ENCODE peak calls at places on chromosomes 3 and 15, in seven cellular contexts. One of them, this sample, is unnamed.

GRCh38 chr15:64105113-64105704 is 9.4 kb downstream of the SNX1 start:
- DNase-seq in GM12878: no peak
- DNase-seq in stomach: no peak
- DNase-seq in transverse colon: no peak
- DNase-seq in SK-N-SH: no peak
- DNase-seq in K562: peak
- DNase-seq in HepG2: no peak
- DNase-seq in this sample: no peak

GRCh38 chr3:107421170-107421792 is 44.0 kb downstream of the CCDC54 start:
- DNase-seq in GM12878: no peak
- DNase-seq in stomach: no peak
- DNase-seq in transverse colon: no peak
- DNase-seq in SK-N-SH: peak
- DNase-seq in K562: peak
- DNase-seq in HepG2: peak
- DNase-seq in this sample: no peak

GRCh38 chr3:55854395-55854994 is 367.4 kb upstream of the WNT5A start:
- DNase-seq in GM12878: no peak
- DNase-seq in stomach: no peak
- DNase-seq in transverse colon: no peak
- DNase-seq in SK-N-SH: peak
- DNase-seq in K562: no peak
- DNase-seq in HepG2: no peak
- DNase-seq in this sample: peak

GRCh38 chr3:132800958-132801357 is 78.7 kb upstream of the NPHP3 start:
- DNase-seq in GM12878: no peak
- DNase-seq in stomach: no peak
- DNase-seq in transverse colon: no peak
- DNase-seq in SK-N-SH: no peak
- DNase-seq in K562: no peak
- DNase-seq in HepG2: no peak
- DNase-seq in this sample: no peak

GRCh38 chr3:123147754-123148535 is 53.8 kb upstream of the SEC22A start:
- DNase-seq in GM12878: no peak
- DNase-seq in stomach: no peak
- DNase-seq in transverse colon: no peak
- DNase-seq in SK-N-SH: no peak
- DNase-seq in K562: no peak
- DNase-seq in HepG2: no peak
- DNase-seq in this sample: no peak

GRCh38 chr3:161401389-161401788 is 30.1 kb upstream of the SPTSSB start:
- DNase-seq in GM12878: no peak
- DNase-seq in stomach: no peak
- DNase-seq in transverse colon: no peak
- DNase-seq in SK-N-SH: peak
- DNase-seq in K562: no peak
- DNase-seq in HepG2: no peak
- DNase-seq in this sample: no peak

GRCh38 chr3:33277193-33277882 is at the start of gene FBXL2:
- DNase-seq in GM12878: no peak
- DNase-seq in stomach: peak
- DNase-seq in transverse colon: peak
- DNase-seq in SK-N-SH: peak
- DNase-seq in K562: peak
- DNase-seq in HepG2: peak
- DNase-seq in this sample: no peak

GRCh38 chr3:1421577-1421976 is 328.8 kb downstream of the CNTN6 start:
- DNase-seq in GM12878: no peak
- DNase-seq in stomach: no peak
- DNase-seq in transverse colon: no peak
- DNase-seq in SK-N-SH: no peak
- DNase-seq in K562: no peak
- DNase-seq in HepG2: no peak
- DNase-seq in this sample: no peak

GRCh38 chr3:123028233-123028828 is 768 bp upstream of the SEMA5B start:
- DNase-seq in GM12878: no peak
- DNase-seq in stomach: no peak
- DNase-seq in transverse colon: peak
- DNase-seq in SK-N-SH: peak
- DNase-seq in K562: peak
- DNase-seq in HepG2: peak
- DNase-seq in this sample: no peak

GRCh38 chr3:50245831-50246516 is 10.0 kb downstream of the GNAI2 start:
- DNase-seq in GM12878: no peak
- DNase-seq in stomach: peak
- DNase-seq in transverse colon: peak
- DNase-seq in SK-N-SH: peak
- DNase-seq in K562: peak
- DNase-seq in HepG2: no peak
- DNase-seq in this sample: peak

GRCh38 chr3:100600181-100601042 is 9.0 kb upstream of the ADGRG7 start:
- DNase-seq in GM12878: peak
- DNase-seq in stomach: no peak
- DNase-seq in transverse colon: no peak
- DNase-seq in SK-N-SH: no peak
- DNase-seq in K562: no peak
- DNase-seq in HepG2: no peak
- DNase-seq in this sample: no peak

GRCh38 chr3:52234516-52235447 is 4.2 kb downstream of the TWF2 start:
- DNase-seq in GM12878: no peak
- DNase-seq in stomach: no peak
- DNase-seq in transverse colon: no peak
- DNase-seq in SK-N-SH: no peak
- DNase-seq in K562: no peak
- DNase-seq in HepG2: no peak
- DNase-seq in this sample: no peak

GRCh38 chr3:186464424-186465093 is 79.6 kb downstream of the CRYGS start:
- DNase-seq in GM12878: no peak
- DNase-seq in stomach: no peak
- DNase-seq in transverse colon: no peak
- DNase-seq in SK-N-SH: no peak
- DNase-seq in K562: peak
- DNase-seq in HepG2: peak
- DNase-seq in this sample: peak

GRCh38 chr3:1190576-1190975 is 97.8 kb downstream of the CNTN6 start:
- DNase-seq in GM12878: no peak
- DNase-seq in stomach: no peak
- DNase-seq in transverse colon: no peak
- DNase-seq in SK-N-SH: no peak
- DNase-seq in K562: no peak
- DNase-seq in HepG2: no peak
- DNase-seq in this sample: no peak

GRCh38 chr15:99909914-99910313 is 176.7 kb upstream of the LYSMD4 start:
- DNase-seq in GM12878: no peak
- DNase-seq in stomach: no peak
- DNase-seq in transverse colon: no peak
- DNase-seq in SK-N-SH: no peak
- DNase-seq in K562: peak
- DNase-seq in HepG2: peak
- DNase-seq in this sample: peak

GRCh38 chr15:67149859-67150824 is 84.7 kb downstream of the SMAD3 start:
- DNase-seq in GM12878: peak
- DNase-seq in stomach: peak
- DNase-seq in transverse colon: peak
- DNase-seq in SK-N-SH: no peak
- DNase-seq in K562: peak
- DNase-seq in HepG2: peak
- DNase-seq in this sample: no peak

GRCh38 chr15:95868450-95868849 is 462.1 kb upstream of the NR2F2 start:
- DNase-seq in GM12878: no peak
- DNase-seq in stomach: no peak
- DNase-seq in transverse colon: no peak
- DNase-seq in SK-N-SH: no peak
- DNase-seq in K562: no peak
- DNase-seq in HepG2: no peak
- DNase-seq in this sample: no peak

GRCh38 chr15:96285306-96285705 is 45.2 kb upstream of the NR2F2 start:
- DNase-seq in GM12878: no peak
- DNase-seq in stomach: no peak
- DNase-seq in transverse colon: no peak
- DNase-seq in SK-N-SH: no peak
- DNase-seq in K562: peak
- DNase-seq in HepG2: no peak
- DNase-seq in this sample: peak

DNA sequence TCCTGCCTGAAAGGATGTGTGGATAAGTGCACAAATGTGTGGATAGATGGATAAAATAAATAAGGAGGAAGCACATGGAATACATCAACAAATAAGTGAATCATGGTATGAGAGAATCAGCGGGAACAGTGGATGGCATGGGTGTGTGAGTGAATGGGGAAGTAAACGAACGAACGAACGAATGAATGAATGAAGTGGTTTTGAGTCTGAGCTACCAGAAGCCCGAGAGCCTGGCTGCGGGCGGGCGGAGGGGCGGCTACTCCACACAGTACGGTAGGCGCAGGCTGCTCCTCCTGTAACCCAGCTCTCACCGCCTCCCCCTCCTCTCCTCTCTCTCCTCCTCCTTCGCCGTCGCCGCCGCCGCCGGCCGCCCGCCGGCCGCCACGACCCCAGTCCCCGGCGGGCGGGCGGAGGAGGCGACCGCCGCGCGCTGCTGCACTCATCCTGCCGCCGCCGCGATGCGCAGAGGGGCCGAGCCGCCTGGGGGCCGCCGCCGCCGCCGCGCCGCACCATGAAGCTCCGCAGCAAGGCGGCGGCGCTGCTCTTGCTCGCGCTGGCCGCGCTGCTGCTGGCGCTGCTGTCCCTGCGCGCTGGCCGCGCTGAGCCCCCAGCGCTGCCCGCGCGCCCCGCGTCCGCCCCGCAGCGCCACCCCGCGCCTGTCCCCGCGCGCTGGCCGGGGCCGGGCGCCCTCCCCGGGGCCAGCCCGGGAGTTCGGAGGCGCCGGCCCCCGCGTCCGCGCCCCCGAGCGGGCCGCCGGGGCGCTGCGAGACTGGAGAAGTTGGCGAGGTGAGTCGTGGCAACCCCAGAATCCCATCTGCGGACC is at the start of gene GXYLT2:
- DNase-seq in GM12878: no peak
- DNase-seq in stomach: peak
- DNase-seq in transverse colon: peak
- DNase-seq in SK-N-SH: peak
- DNase-seq in K562: peak
- DNase-seq in HepG2: peak
- DNase-seq in this sample: no peak
- TF ChIP-seq EP300 in GM12878: no peak
- TF ChIP-seq EP300 in stomach: no peak
- TF ChIP-seq EP300 in transverse colon: no peak
- TF ChIP-seq EP300 in SK-N-SH: no peak
- TF ChIP-seq EP300 in K562: no peak
- TF ChIP-seq EP300 in HepG2: no peak
- TF ChIP-seq EP300 in this sample: no peak

DNA sequence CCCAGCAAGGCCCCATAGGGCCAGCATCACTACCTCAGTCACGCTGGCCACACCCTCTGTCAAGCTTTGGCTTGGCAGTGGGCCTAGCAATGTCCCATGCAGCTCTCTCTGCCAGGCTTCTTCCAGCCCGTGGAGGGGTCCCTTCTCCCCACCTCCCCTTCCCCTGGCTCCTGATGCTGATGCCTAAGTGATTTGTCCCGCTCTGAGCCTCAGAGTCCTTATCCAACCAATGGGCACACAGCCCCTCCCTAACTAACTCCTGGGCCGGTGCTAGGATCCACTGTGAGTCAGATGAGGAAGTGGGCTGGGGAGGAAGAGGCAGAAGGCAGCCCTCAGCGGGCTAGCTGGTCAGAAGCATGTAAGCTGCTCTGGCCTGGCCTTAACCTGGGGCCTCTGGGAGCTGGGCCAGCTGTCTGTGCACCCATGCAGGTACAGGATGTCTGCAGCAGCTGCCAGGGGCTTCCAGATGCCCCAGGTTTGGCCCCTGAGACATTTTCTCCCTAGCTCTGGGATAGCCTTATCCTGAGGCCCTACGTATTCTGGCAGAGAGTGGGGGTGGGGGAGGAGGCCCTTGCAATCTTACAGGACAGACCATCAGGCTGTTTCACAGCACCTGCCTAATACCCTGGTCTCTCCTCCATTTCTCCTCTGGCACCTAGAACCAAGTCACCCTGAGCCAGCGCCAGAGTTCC is 740 bp upstream of the ZBTB47 start:
- DNase-seq in GM12878: peak
- DNase-seq in stomach: peak
- DNase-seq in transverse colon: peak
- DNase-seq in SK-N-SH: peak
- DNase-seq in K562: peak
- DNase-seq in HepG2: peak
- DNase-seq in this sample: peak
- TF ChIP-seq POLR2AphosphoS5 in GM12878: no peak
- TF ChIP-seq POLR2AphosphoS5 in stomach: peak
- TF ChIP-seq POLR2AphosphoS5 in transverse colon: peak
- TF ChIP-seq POLR2AphosphoS5 in SK-N-SH: peak
- TF ChIP-seq POLR2AphosphoS5 in K562: peak
- TF ChIP-seq POLR2AphosphoS5 in HepG2: no peak
- TF ChIP-seq POLR2AphosphoS5 in this sample: peak

DNA sequence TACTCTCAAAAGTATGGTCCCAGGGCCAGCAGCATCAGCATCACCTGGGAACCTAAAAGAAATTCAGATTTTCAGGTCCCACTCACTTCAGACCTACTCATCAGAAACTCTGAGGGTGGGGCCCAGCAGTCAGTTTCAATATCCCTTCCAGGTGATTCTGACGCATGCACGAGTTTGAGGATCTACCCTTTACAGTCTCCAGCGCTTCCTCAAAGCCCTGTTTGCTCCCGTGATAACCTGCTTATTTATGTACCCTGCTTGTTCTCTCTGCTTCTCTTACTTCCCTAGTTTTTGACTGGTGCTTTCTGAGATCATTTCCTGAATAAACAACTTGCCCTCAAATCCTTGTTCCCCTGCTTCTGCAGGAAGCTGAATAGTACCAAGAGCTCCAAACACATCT is 245.3 kb downstream of the ZNF621 start:
- DNase-seq in GM12878: no peak
- DNase-seq in stomach: no peak
- DNase-seq in transverse colon: peak
- DNase-seq in SK-N-SH: no peak
- DNase-seq in K562: no peak
- DNase-seq in HepG2: no peak
- DNase-seq in this sample: no peak
- TF ChIP-seq EP300 in GM12878: no peak
- TF ChIP-seq EP300 in stomach: no peak
- TF ChIP-seq EP300 in transverse colon: no peak
- TF ChIP-seq EP300 in SK-N-SH: no peak
- TF ChIP-seq EP300 in K562: no peak
- TF ChIP-seq EP300 in HepG2: no peak
- TF ChIP-seq EP300 in this sample: no peak

GRCh38 chr3:126372413-126373145 is 15.4 kb upstream of the KLF15 start:
- DNase-seq in GM12878: no peak
- DNase-seq in stomach: no peak
- DNase-seq in transverse colon: no peak
- DNase-seq in SK-N-SH: no peak
- DNase-seq in K562: peak
- DNase-seq in HepG2: peak
- DNase-seq in this sample: no peak
- TF ChIP-seq POLR2AphosphoS5 in GM12878: no peak
- TF ChIP-seq POLR2AphosphoS5 in stomach: no peak
- TF ChIP-seq POLR2AphosphoS5 in transverse colon: no peak
- TF ChIP-seq POLR2AphosphoS5 in SK-N-SH: no peak
- TF ChIP-seq POLR2AphosphoS5 in K562: no peak
- TF ChIP-seq POLR2AphosphoS5 in HepG2: no peak
- TF ChIP-seq POLR2AphosphoS5 in this sample: no peak

DNA sequence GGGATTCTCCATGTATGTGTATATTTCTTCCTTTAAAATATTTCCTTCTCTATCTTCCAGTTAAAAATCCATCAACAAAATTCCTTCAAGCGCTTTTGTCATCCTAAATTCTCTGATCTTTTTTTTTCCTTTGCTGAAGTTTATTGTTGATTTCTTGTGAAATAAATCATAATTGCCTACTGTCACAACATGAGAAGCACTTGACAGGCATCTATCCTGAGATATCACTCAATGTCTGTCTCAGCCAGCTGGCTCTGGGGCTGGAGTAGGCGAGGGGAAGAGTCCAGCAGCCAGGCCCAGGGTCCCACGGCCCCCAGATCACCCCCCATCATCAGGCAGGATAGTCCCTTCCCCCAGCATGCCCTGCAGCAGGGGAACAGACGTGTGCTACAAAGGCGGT is 109.0 kb upstream of the TLE3 start:
- DNase-seq in GM12878: no peak
- DNase-seq in stomach: no peak
- DNase-seq in transverse colon: no peak
- DNase-seq in SK-N-SH: no peak
- DNase-seq in K562: no peak
- DNase-seq in HepG2: no peak
- DNase-seq in this sample: no peak
- TF ChIP-seq EP300 in GM12878: no peak
- TF ChIP-seq EP300 in stomach: no peak
- TF ChIP-seq EP300 in transverse colon: no peak
- TF ChIP-seq EP300 in SK-N-SH: no peak
- TF ChIP-seq EP300 in K562: no peak
- TF ChIP-seq EP300 in HepG2: no peak
- TF ChIP-seq EP300 in this sample: no peak

This sample was measured in esophagus muscularis mucosa.